ENCODE peak calls at places on chromosome 4, in five cellular contexts. P is A549, W is IMR-90, O is HepG2, V is K562. G is an unnamed sample.

GRCh38 chr4:17468638-17469221 is 43.2 kb downstream of the QDPR start:
- DNase-seq in V (peak; percentile 53), W (peak; percentile 44), P (peak; percentile 23), O (peak; percentile 13), G (no peak)

GRCh38 chr4:11183358-11183745 is 245.3 kb downstream of the HS3ST1 start:
- DNase-seq in W (no peak), P (no peak), O (no peak), V (no peak), G (no peak)

GRCh38 chr4:76435689-76436176 is 704 bp downstream of the SHROOM3 start:
- DNase-seq in V (no peak), W (no peak), O (no peak), P (no peak), G (no peak)

GRCh38 chr4:180152831-180153230 is 2090.4 kb upstream of the TENM3 start:
- DNase-seq in V (no peak), W (no peak), P (no peak), O (no peak), G (no peak)

GRCh38 chr4:68948044-68948743 is 3.4 kb downstream of the UGT2A3 start:
- DNase-seq in O (peak; percentile 65), W (no peak), P (no peak), V (no peak), G (no peak)

GRCh38 chr4:11079171-11079570 is 349.5 kb downstream of the HS3ST1 start:
- DNase-seq in V (no peak), W (no peak), O (no peak), P (no peak), G (no peak)

GRCh38 chr4:169791527-169792156 is 33.9 kb upstream of the HPF1 start:
- DNase-seq in P (peak; percentile 69), W (peak; percentile 55), O (peak; percentile 54), V (peak; percentile 11), G (peak; percentile 17)

GRCh38 chr4:164109517-164109916 is 615.0 kb downstream of the TMA16 start:
- DNase-seq in P (no peak), V (no peak), W (no peak), O (no peak), G (no peak)

GRCh38 chr4:140603286-140603685 is 34.5 kb upstream of the UCP1 start:
- DNase-seq in W (no peak), O (no peak), P (no peak), V (no peak), G (no peak)

GRCh38 chr4:128483041-128483440 is 195.4 kb upstream of the PGRMC2 start:
- DNase-seq in P (no peak), V (no peak), W (no peak), O (no peak), G (no peak)

GRCh38 chr4:99485212-99485611 is 25.6 kb upstream of the C4orf17 start:
- DNase-seq in V (no peak), W (no peak), O (no peak), P (no peak), G (no peak)

GRCh38 chr4:11230888-11231287 is 197.8 kb downstream of the HS3ST1 start:
- DNase-seq in O (no peak), V (no peak), W (no peak), P (no peak), G (peak; percentile 31)

GRCh38 chr4:47829438-47829837 is 8.4 kb downstream of the CORIN start:
- DNase-seq in P (no peak), W (no peak), V (no peak), O (no peak), G (no peak)

GRCh38 chr4:115234405-115235093 is 121.1 kb upstream of the NDST4 start:
- DNase-seq in P (peak; percentile 18), V (no peak), W (no peak), O (peak; percentile 5), G (no peak)

GRCh38 chr4:93659629-93660028 is 168.9 kb upstream of the ATOH1 start:
- DNase-seq in V (no peak), O (no peak), W (peak; percentile 30), P (peak; percentile 1), G (no peak)

GRCh38 chr4:52950226-52950625 is 88.1 kb downstream of the RASL11B start:
- DNase-seq in V (no peak), O (no peak), W (no peak), P (no peak), G (peak; percentile 17)

GRCh38 chr4:26321326-26322276 is 787 bp downstream of the RBPJ start:
- DNase-seq in O (peak; percentile 5), P (peak; percentile 9), W (peak; percentile 41), V (no peak), G (peak; percentile 66)

GRCh38 chr4:98452091-98452490 is 190.9 kb downstream of the RAP1GDS1 start:
- DNase-seq in O (no peak), W (peak; percentile 35), P (no peak), V (no peak), G (no peak)

GRCh38 chr4:182492456-182492855 is 249.3 kb downstream of the TENM3 start:
- DNase-seq in P (no peak), O (no peak), V (no peak), W (peak; percentile 76), G (no peak)

GRCh38 chr4:42397635-42398447 is 553 bp downstream of the SHISA3 start:
- DNase-seq in P (no peak), W (peak; percentile 12), O (no peak), V (no peak), G (no peak)

GRCh38 chr4:142815834-142816233 is 30.3 kb downstream of the INPP4B start:
- DNase-seq in V (no peak), P (peak; percentile 23), W (peak; percentile 70), O (no peak), G (no peak)

GRCh38 chr4:94139931-94140612 is 67.6 kb upstream of the SMARCAD1 start:
- DNase-seq in W (no peak), O (no peak), V (no peak), P (no peak), G (no peak)

GRCh38 chr4:153634737-153635353 is 49.2 kb upstream of the TLR2 start:
- DNase-seq in P (peak; percentile 12), O (peak; percentile 9), V (peak; percentile 48), W (peak; percentile 8), G (no peak)

GRCh38 chr4:6673660-6674499 is 19.8 kb upstream of the S100P start:
- DNase-seq in O (peak; percentile 90), V (peak; percentile 96), W (peak; percentile 96), P (peak; percentile 96), G (peak; percentile 92)

GRCh38 chr4:53656421-53656981 is 65.2 kb upstream of the LNX1 start:
- DNase-seq in W (peak; percentile 21), V (no peak), P (no peak), O (no peak), G (no peak)

GRCh38 chr4:150952167-150952845 is 62.8 kb downstream of the LRBA start:
- DNase-seq in V (peak; percentile 9), P (no peak), O (no peak), W (no peak), G (no peak)

GRCh38 chr4:1406416-1406945 is at the start of gene NKX1-1:
- DNase-seq in O (no peak), W (no peak), V (no peak), P (no peak), G (no peak)
- TF ChIP-seq MAFK in O (no peak), W (no peak), V (no peak), P (no peak), G (no peak)

GRCh38 chr4:14168919-14169318 is 541.4 kb upstream of the BOD1L1 start:
- DNase-seq in W (peak; percentile 91), O (no peak), V (no peak), P (peak; percentile 56), G (no peak)

GRCh38 chr4:14165253-14165942 is 537.9 kb upstream of the BOD1L1 start:
- DNase-seq in V (no peak), O (no peak), P (no peak), W (no peak), G (no peak)

GRCh38 chr4:14167876-14168510 is 540.5 kb upstream of the BOD1L1 start:
- DNase-seq in V (no peak), O (no peak), P (no peak), W (peak; percentile 45), G (no peak)

GRCh38 chr4:14169460-14169859 is 541.9 kb upstream of the BOD1L1 start:
- DNase-seq in W (peak; percentile 65), O (no peak), V (no peak), P (peak; percentile 16), G (no peak)
- H3K27ac ChIP-seq in W (no peak overlapping the region), O (no peak overlapping the region), V (no peak overlapping the region), P (peak overlapping the region; percentile 58), G (no peak overlapping the region)

DNA sequence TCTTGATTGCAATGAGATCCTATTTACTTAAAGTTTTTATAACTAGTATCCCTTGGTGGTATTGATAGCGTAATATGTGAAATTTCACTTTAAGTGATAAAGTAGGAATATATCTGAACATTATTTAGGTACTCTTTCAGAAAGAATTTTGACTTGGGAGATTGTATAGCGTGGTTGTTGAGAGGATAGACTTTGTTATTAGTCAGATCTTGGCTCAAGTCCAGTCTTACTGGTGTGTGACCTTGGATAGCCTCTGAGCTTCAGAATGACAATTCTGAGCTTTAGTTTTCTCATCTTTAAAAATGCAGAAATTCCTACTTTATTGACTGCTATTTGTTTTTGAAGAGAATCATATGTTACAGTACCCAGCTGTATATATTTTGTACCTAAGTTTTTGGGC is 32.6 kb downstream of the DCK start:
- DNase-seq in V (peak; percentile 43), O (peak; percentile 66), P (peak; percentile 43), W (peak; percentile 90), G (no peak)
- TF ChIP-seq MAFK in V (no peak), O (no peak), P (no peak), W (no peak), G (no peak)

DNA sequence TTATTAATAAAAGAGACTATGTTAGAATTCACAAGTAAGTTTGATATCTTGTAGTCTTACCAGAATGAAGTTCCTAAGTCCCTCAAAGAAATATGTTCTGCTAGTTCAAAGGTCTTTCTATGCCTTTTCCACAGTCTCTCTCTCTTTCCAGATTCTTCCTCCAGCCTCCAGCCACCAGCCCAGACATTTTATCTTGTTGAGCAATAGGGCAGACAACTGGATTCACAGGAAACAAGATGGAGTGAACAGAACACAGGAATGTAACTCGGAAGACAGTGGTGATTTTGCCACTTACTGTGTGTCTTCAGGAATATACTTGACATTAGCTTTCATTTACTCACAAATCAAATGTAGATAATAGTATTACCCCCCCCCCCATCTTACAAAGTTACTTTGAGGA is 17.1 kb upstream of the CPEB2 start:
- DNase-seq in W (no peak), V (no peak), O (no peak), P (no peak), G (no peak)
- H3K27ac ChIP-seq in W (no peak overlapping the region), V (no peak overlapping the region), O (no peak overlapping the region), P (no peak overlapping the region), G (no peak overlapping the region)

GRCh38 chr4:109820563-109820962 is 5.0 kb downstream of the GAR1 start:
- DNase-seq in O (no peak), W (no peak), P (no peak), V (no peak), G (no peak)
- TF ChIP-seq MAFK in O (no peak), W (no peak), P (no peak), V (no peak), G (no peak)